ENCODE peak calls at places on chromosomes 5 and 9, in ten cellular contexts. H, B, K, P, C, I, Z, Q, D and O are unnamed samples. For H3K36me3, the result is how much of the 10 kb centered on the place peaks cover.

GRCh38 chr5:126851441-126852103 is 74.6 kb downstream of the LMNB1 start:
- DNase-seq in P (no peak), D (no peak), I (no peak), C (no peak), Z (peak), H (no peak), K (no peak), Q (no peak), B (no peak), O (no peak)

GRCh38 chr5:144237851-144238250 is 67.2 kb downstream of the KCTD16 start:
- DNase-seq in H (no peak), Z (no peak), B (no peak), P (no peak), K (no peak), Q (peak), I (no peak), C (peak), D (no peak), O (no peak)

GRCh38 chr9:136203406-136204085 is 1.4 kb downstream of the LHX3 start:
- DNase-seq in D (peak), B (no peak), K (no peak), Z (no peak), I (no peak), Q (no peak), P (no peak), H (no peak), C (no peak), O (no peak)

GRCh38 chr9:128688501-128689292 is at the start of gene SET:
- DNase-seq in B (peak), K (peak), H (peak), P (peak), Q (peak), I (peak), D (peak), C (peak), Z (peak), O (peak)

GRCh38 chr5:6338871-6339270 is 39.5 kb downstream of the MED10 start:
- DNase-seq in P (no peak), Z (no peak), C (no peak), Q (no peak), K (no peak), B (no peak), H (no peak), I (no peak), D (no peak), O (no peak)

GRCh38 chr5:81542242-81542641 is 148.3 kb upstream of the ACOT12 start:
- DNase-seq in B (no peak), D (no peak), I (no peak), C (no peak), K (no peak), H (no peak), P (no peak), Z (no peak), Q (no peak), O (no peak)

GRCh38 chr5:110414360-110414759 is 312.1 kb downstream of the TMEM232 start:
- DNase-seq in P (no peak), D (no peak), K (no peak), Z (no peak), I (no peak), C (peak), Q (peak), H (no peak), B (no peak), O (no peak)

GRCh38 chr5:1998716-1999317 is 116.1 kb upstream of the IRX4 start:
- DNase-seq in B (no peak), Z (no peak), H (no peak), P (no peak), I (no peak), K (no peak), Q (no peak), D (no peak), C (no peak), O (no peak)

GRCh38 chr5:16794381-16794913 is 141.6 kb downstream of the MYO10 start:
- DNase-seq in H (no peak), K (no peak), B (no peak), Z (no peak), C (no peak), I (no peak), D (no peak), P (no peak), Q (no peak), O (no peak)

GRCh38 chr9:130343445-130343918 is 77.9 kb downstream of the HMCN2 start:
- DNase-seq in H (no peak), D (peak), B (no peak), Z (no peak), Q (no peak), P (peak), I (peak), C (no peak), K (no peak), O (no peak)

GRCh38 chr5:158640581-158640980 is 459.1 kb downstream of the EBF1 start:
- DNase-seq in C (peak), H (no peak), Z (no peak), Q (no peak), D (no peak), B (no peak), K (no peak), I (no peak), P (no peak), O (no peak)

GRCh38 chr5:51987679-51988209 is 604.5 kb downstream of the ISL1 start:
- DNase-seq in B (no peak), C (no peak), D (no peak), Z (no peak), Q (peak), K (no peak), I (no peak), P (no peak), H (no peak), O (no peak)

GRCh38 chr5:125703616-125704015 is 719.6 kb upstream of the GRAMD2B start:
- DNase-seq in Z (no peak), D (no peak), I (no peak), K (no peak), B (no peak), P (no peak), H (no peak), Q (no peak), C (peak), O (no peak)

GRCh38 chr5:177469061-177469628 is 4.3 kb downstream of the DBN1 start:
- DNase-seq in Z (no peak), H (no peak), P (no peak), B (no peak), C (peak), I (no peak), K (peak), Q (no peak), D (no peak), O (no peak)

GRCh38 chr5:24401767-24402166 is 243.0 kb downstream of the CDH10 start:
- DNase-seq in H (no peak), Q (peak), C (peak), B (no peak), I (no peak), P (no peak), Z (no peak), D (no peak), K (no peak), O (no peak)

GRCh38 chr9:128550770-128551651 is 1.4 kb upstream of the SPTAN1 start:
- DNase-seq in D (peak), P (no peak), I (no peak), H (no peak), Q (no peak), B (peak), C (peak), K (peak), Z (peak), O (no peak)

GRCh38 chr5:2110934-2111462 is 228.3 kb upstream of the IRX4 start:
- DNase-seq in P (no peak), H (no peak), D (no peak), C (no peak), B (no peak), I (no peak), K (no peak), Q (no peak), Z (no peak), O (no peak)

GRCh38 chr5:6043491-6044310 is 334.6 kb downstream of the MED10 start:
- DNase-seq in I (no peak), Q (no peak), C (no peak), P (no peak), B (no peak), H (no peak), D (no peak), Z (no peak), K (no peak), O (no peak)

GRCh38 chr9:28915256-28915930 is 1342.1 kb upstream of the C9orf72 start:
- DNase-seq in B (peak), Q (no peak), P (no peak), H (no peak), D (no peak), Z (no peak), K (no peak), C (no peak), I (no peak), O (no peak)

GRCh38 chr5:56838409-56839039 is 23.2 kb downstream of the MAP3K1 start:
- DNase-seq in I (peak), Q (peak), Z (no peak), K (no peak), H (no peak), P (no peak), C (peak), B (no peak), D (no peak), O (peak)

GRCh38 chr5:139682016-139682975 is 34.1 kb downstream of the CXXC5 start:
- DNase-seq in Q (no peak), H (no peak), K (no peak), I (no peak), D (no peak), B (no peak), P (peak), Z (peak), C (no peak), O (no peak)

GRCh38 chr5:139683295-139684271 is 35.4 kb downstream of the CXXC5 start:
- DNase-seq in H (no peak), K (no peak), D (no peak), I (no peak), C (no peak), P (no peak), Z (peak), B (no peak), Q (no peak), O (no peak)

GRCh38 chr5:139681112-139681458 is 32.9 kb downstream of the CXXC5 start:
- DNase-seq in C (no peak), P (no peak), K (no peak), D (no peak), I (no peak), B (no peak), Q (no peak), H (no peak), Z (no peak), O (no peak)

GRCh38 chr5:139680368-139681111 is 32.4 kb downstream of the CXXC5 start:
- DNase-seq in P (peak), Q (no peak), K (no peak), D (no peak), Z (peak), C (no peak), I (no peak), H (no peak), B (no peak), O (no peak)

DNA sequence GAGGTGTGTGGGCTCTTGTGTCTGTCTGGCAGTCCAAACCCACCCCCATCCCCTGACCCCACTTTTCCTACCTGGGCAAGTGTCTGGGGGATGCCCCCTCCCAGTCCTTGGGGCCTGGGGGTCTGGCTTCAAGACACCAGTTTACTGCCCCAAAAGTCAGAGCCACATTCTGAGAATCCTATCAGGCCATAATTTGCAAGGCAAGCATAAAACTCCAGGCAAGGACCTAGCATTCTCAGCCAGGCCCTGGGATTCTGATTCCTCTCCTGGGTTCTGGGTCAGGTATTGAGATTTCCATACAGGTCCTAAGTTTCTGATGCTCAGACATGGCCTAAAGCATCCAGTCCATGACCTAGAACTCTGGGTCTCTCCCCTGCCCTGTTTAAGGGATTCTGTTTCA is 33.3 kb downstream of the CXXC5 start:
- DNase-seq in Z (no peak), D (no peak), I (no peak), B (no peak), H (no peak), P (no peak), K (no peak), Q (no peak), C (no peak), O (no peak)
- H3K36me3 ChIP-seq in Z (under half), D (half or more), I (under half), B (under half), H (under half), P (half or more), K (under half), Q (under half), C (under half), O (under half)

DNA sequence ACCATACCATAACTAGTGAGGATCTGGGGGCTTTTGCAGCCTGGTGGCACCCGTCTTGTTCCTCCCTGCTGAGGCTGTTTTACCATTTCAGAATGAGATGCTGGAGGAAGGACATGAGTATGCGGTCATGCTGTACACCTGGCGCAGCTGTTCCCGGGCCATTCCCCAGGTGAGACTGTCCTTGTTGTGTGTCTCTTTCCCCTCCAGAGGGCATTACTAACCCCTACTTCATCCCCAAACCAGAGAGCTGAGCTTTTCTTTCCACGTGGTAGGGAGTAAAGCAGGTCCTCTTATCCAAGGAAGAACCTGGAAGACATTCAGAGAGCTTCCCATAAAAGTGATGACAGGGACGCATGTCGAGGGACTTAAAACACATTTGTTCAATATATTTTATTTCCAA is 28.8 kb downstream of the CYFIP2 start:
- DNase-seq in K (no peak), H (no peak), Z (no peak), B (no peak), D (no peak), I (no peak), Q (no peak), C (no peak), P (no peak), O (no peak)
- TF ChIP-seq CTCF in K (no peak), H (peak), Z (no peak), B (no peak), D (peak), I (no peak), Q (peak), C (no peak), P (no peak), O (no peak)

DNA sequence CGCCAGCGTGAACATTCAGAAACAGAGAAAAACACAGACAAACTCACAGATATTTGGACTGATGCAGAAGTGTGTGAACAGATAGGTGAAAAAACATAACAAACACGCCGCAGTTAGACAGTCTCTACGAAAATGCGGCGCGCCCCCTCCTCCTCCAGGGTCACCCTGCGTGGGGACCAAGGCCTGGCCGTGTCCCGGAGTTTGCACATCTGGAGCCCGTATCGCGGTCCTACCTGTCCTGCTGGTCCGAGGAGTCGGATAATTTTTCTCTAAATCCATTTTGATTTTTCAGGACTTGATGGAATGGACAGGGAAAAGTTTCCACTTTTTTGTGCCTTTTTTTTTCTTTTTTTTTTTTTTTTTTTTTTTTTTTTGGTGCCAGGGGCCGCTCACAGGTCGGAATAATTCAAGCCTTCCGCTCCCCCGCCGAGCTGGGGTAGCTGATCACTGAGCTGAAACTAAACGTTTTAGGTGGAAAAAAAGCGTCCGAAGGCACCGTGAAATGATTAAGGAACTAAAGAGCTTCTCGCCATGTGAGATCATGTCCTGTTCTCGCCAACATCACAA is at the start of gene PAX5:
- DNase-seq in Q (no peak), C (no peak), H (no peak), D (no peak), B (no peak), P (no peak), K (no peak), I (no peak), Z (no peak), O (no peak)
- H3K4me3 ChIP-seq in Q (peak), C (no peak), H (no peak), D (no peak), B (no peak), P (no peak), K (peak), I (no peak), Z (no peak), O (no peak)

DNA sequence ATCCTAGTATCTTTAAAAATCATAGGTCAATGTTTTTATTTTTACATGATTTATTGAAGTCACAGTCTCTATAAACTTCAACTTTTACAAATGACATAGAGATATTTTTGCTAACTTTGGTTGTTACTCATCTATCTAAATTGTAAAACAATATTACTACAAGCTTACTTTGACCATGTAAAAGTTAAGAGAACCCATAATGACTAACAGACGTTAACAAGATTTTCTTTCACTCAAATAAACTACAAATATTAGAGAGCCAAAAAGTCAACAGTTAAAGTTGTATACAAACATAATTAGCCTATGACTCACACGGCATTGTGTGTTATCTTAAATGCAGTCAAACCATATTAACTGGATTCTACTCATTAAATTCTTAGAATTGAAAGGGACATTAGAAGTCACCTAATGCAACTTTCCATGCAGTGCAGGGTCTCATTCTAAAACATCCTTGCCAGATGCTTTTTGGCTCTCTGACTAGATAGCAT is 42.1 kb upstream of the UGT3A2 start:
- DNase-seq in K (no peak), C (no peak), Q (no peak), I (no peak), P (no peak), H (no peak), Z (no peak), D (no peak), B (no peak), O (peak)
- H3K36me3 ChIP-seq in K (half or more), C (under half), Q (under half), I (under half), P (under half), H (under half), Z (half or more), D (under half), B (under half), O (under half)

DNA sequence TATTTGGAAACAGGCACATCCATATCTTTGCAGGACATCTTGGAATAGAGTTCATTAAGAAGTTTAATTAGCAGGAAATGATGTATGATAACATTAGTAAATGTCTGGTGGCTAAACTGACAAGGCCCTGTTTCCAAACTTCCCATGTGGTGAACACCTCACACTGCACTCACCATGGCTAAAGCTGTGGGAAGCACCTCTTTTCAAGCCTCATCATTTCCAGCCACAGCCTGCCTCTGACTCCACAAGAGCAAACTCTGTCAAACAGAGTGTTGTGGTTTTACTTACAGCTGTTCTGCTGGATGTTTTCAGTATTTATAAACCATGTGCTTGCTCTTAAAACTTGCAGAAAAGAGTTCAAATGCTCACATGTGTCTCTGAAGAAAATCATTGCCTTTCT is 14.9 kb upstream of the NDUFB6 start:
- DNase-seq in Q (peak), H (no peak), C (peak), D (no peak), K (no peak), I (no peak), P (no peak), B (no peak), Z (no peak), O (no peak)
- TF ChIP-seq CTCF in Q (no peak), H (no peak), C (no peak), D (no peak), K (no peak), I (no peak), P (no peak), B (no peak), Z (no peak), O (no peak)

GRCh38 chr5:133821889-133822288 is 146.5 kb downstream of the C5orf15 start:
- DNase-seq in B (no peak), D (no peak), H (no peak), Q (peak), K (no peak), Z (no peak), C (no peak), P (no peak), I (no peak), O (no peak)
- H3K4me3 ChIP-seq in B (no peak), D (no peak), H (no peak), Q (no peak), K (no peak), Z (no peak), C (no peak), P (no peak), I (no peak), O (no peak)